ENCODE peak calls at places on chromosome 4, in seven cellular contexts. D is fibroblast of the aortic adventitia, P is heart left ventricle, L is uterus, O is astrocyte, S is fibroblast of mammary gland, Z is left ventricle myocardium inferior. J is an unnamed sample.
A peak's percentile ranks its signal among the peaks of the same experiment; 100 is the strongest.

GRCh38 chr4:11914406-11914805 is 485.7 kb upstream of the HS3ST1 start:
- DNase-seq in L (no peak), P (no peak), O (no peak), D (peak; percentile 78), Z (no peak), S (no peak), J (no peak)

GRCh38 chr4:136680271-136680670 is 852.0 kb downstream of the PCDH18 start:
- DNase-seq in P (no peak), L (no peak), S (no peak), O (no peak), Z (no peak), D (no peak), J (no peak)

GRCh38 chr4:170589597-170590191 is 499.9 kb upstream of the AADAT start:
- DNase-seq in S (peak; percentile 58), L (no peak), Z (no peak), D (peak; percentile 32), O (peak; percentile 1), P (no peak), J (no peak)

GRCh38 chr4:5883916-5884315 is 9.0 kb downstream of the CRMP1 start:
- DNase-seq in Z (no peak), L (no peak), D (no peak), P (no peak), S (no peak), O (no peak), J (no peak)

GRCh38 chr4:10078481-10079233 is 37.9 kb downstream of the WDR1 start:
- DNase-seq in L (no peak), P (no peak), D (no peak), O (no peak), S (no peak), Z (peak; percentile 13), J (no peak)

GRCh38 chr4:5971077-5971447 is 47.2 kb downstream of the C4orf50 start:
- DNase-seq in D (no peak), S (no peak), O (no peak), P (no peak), Z (no peak), L (no peak), J (no peak)

GRCh38 chr4:12403175-12403574 is 974.5 kb upstream of the HS3ST1 start:
- DNase-seq in Z (no peak), O (no peak), L (no peak), D (no peak), P (no peak), S (no peak), J (no peak)

GRCh38 chr4:124783847-124784246 is 71.3 kb upstream of the ANKRD50 start:
- DNase-seq in S (peak; percentile 59), P (no peak), D (no peak), O (peak; percentile 28), L (no peak), Z (no peak), J (no peak)

GRCh38 chr4:57291911-57292310 is 181.7 kb upstream of the IGFBP7 start:
- DNase-seq in L (no peak), P (no peak), S (no peak), Z (no peak), O (peak; percentile 69), D (no peak), J (no peak)

GRCh38 chr4:25301471-25301870 is 11.1 kb upstream of the ZCCHC4 start:
- DNase-seq in S (no peak), D (no peak), Z (no peak), P (no peak), O (no peak), L (no peak), J (no peak)

GRCh38 chr4:139950568-139950967 is 203.4 kb downstream of the MAML3 start:
- DNase-seq in Z (no peak), L (no peak), S (peak; percentile 35), P (no peak), O (peak; percentile 90), D (no peak), J (no peak)

GRCh38 chr4:38131371-38132139 is 171.4 kb downstream of the PTTG2 start:
- DNase-seq in O (peak; percentile 77), S (peak; percentile 49), Z (no peak), P (no peak), L (no peak), D (peak; percentile 29), J (no peak)

GRCh38 chr4:55183926-55184599 is 58.7 kb upstream of the KDR start:
- DNase-seq in O (peak; percentile 97), Z (no peak), S (peak; percentile 98), P (peak; percentile 40), D (peak; percentile 96), L (no peak), J (peak; percentile 37)

GRCh38 chr4:98663226-98664006 is 5.0 kb upstream of the TSPAN5 start:
- DNase-seq in L (no peak), S (no peak), O (no peak), D (no peak), P (no peak), Z (peak; percentile 20), J (no peak)

GRCh38 chr4:83691998-83692397 is 156.1 kb downstream of the GPAT3 start:
- DNase-seq in S (no peak), Z (no peak), O (no peak), P (no peak), D (no peak), L (no peak), J (no peak)

GRCh38 chr4:4608214-4608537 is 66.3 kb upstream of the STX18 start:
- DNase-seq in L (no peak), S (no peak), D (no peak), O (no peak), Z (no peak), P (no peak), J (no peak)

GRCh38 chr4:53531695-53532224 is 59.5 kb downstream of the LNX1 start:
- DNase-seq in P (no peak), D (no peak), Z (no peak), L (no peak), S (no peak), O (no peak), J (no peak)

GRCh38 chr4:139297001-139297410 is 4.3 kb upstream of the NAA15 start:
- DNase-seq in D (no peak), Z (no peak), O (peak; percentile 47), S (peak; percentile 59), L (no peak), P (no peak), J (no peak)

GRCh38 chr4:99403380-99404194 is 31.6 kb downstream of the ADH7 start:
- DNase-seq in Z (no peak), L (no peak), D (peak; percentile 93), O (no peak), S (peak; percentile 61), P (no peak), J (peak; percentile 73)

GRCh38 chr4:182745268-182745667 is 171.9 kb downstream of the DCTD start:
- DNase-seq in O (no peak), Z (no peak), D (no peak), L (no peak), P (no peak), S (no peak), J (no peak)

GRCh38 chr4:37671072-37671471 is 15.1 kb downstream of the RELL1 start:
- DNase-seq in P (no peak), Z (no peak), S (no peak), O (no peak), L (no peak), D (no peak), J (no peak)

GRCh38 chr4:186190456-186191265 is 706 bp upstream of the CYP4V2 start:
- DNase-seq in L (no peak), P (no peak), Z (no peak), D (peak; percentile 32), S (peak; percentile 18), O (peak; percentile 10), J (no peak)

GRCh38 chr4:153004106-153004881 is 68.2 kb downstream of the FHDC1 start:
- DNase-seq in L (no peak), S (no peak), P (no peak), D (no peak), Z (no peak), O (no peak), J (no peak)
- TF ChIP-seq CTCF in L (no peak), S (no peak), P (no peak), D (no peak), Z (no peak), O (no peak), J (no peak)

DNA sequence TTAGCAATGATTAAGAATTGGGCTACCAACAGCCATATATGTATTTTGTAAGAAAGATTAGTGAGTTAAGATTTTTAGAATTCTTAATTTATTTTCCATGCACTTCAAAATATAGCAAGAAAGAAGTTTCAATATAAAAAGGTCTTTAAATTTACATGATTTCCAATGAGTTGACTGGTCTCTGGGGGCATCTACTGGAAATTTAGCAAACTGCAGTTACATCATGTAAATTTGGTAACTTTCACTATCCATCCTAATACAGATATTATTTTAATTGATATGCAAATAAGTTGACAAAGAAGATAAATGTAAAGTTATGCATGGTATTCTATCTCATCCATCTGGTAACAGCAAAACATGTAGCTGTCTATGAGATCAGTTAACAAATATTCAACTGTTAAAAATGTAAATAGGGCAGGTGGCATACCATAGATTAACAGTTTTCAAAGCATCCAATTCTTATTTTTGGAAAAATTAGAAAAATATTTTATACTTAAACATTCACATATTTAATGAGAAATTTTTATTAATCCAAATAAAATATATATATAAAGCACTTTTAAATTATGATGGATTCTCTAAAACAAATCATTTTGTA is 29.1 kb downstream of the TTC29 start:
- DNase-seq in L (no peak), S (peak; percentile 53), P (no peak), Z (no peak), D (peak; percentile 72), O (peak; percentile 15), J (peak; percentile 16)
- TF ChIP-seq CTCF in L (peak; percentile 48), S (peak; percentile 71), P (peak; percentile 85), Z (peak; percentile 84), D (peak; percentile 77), O (peak; percentile 70), J (peak; percentile 79)

GRCh38 chr4:91965166-91965565 is 338.6 kb upstream of the GRID2 start:
- DNase-seq in P (no peak), D (no peak), Z (no peak), O (no peak), L (no peak), S (no peak), J (no peak)
- TF ChIP-seq CTCF in P (no peak), D (peak; percentile 30), Z (no peak), O (no peak), L (no peak), S (no peak), J (no peak)

GRCh38 chr4:151107063-151107462 is 7.6 kb downstream of the RPS3A start:
- DNase-seq in S (no peak), O (no peak), L (no peak), Z (no peak), P (no peak), D (no peak), J (no peak)

GRCh38 chr4:151100517-151100916 is 1.1 kb downstream of the RPS3A start:
- DNase-seq in O (no peak), S (no peak), D (no peak), P (no peak), L (no peak), Z (no peak), J (no peak)

GRCh38 chr4:151104621-151105020 is 5.2 kb downstream of the RPS3A start:
- DNase-seq in P (no peak), Z (no peak), O (no peak), S (no peak), L (no peak), D (no peak), J (no peak)

GRCh38 chr4:151105454-151106032 is 6.1 kb downstream of the RPS3A start:
- DNase-seq in P (no peak), D (no peak), O (no peak), Z (no peak), S (no peak), L (no peak), J (no peak)

DNA sequence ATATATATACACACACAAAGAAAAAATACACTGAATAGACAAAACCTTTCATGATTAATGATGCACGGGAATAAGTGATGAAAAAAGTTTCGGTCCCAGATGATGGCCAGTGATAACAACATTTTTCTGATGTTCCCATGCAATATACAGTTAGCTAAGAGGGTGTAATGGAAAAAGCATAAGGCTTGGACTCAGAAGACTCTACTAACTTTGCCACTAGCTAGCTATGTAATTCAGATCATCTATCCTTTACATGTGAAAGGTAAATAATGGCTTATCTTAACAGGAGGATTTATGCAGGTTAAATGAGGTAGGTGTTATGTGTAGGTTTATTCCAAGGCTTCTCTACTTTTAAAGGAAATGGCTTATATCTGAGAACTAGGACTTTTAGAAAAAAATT is 4.3 kb downstream of the RPS3A start:
- DNase-seq in P (no peak), D (no peak), O (no peak), L (no peak), Z (no peak), S (no peak), J (no peak)
- TF ChIP-seq CTCF in P (no peak), D (no peak), O (no peak), L (no peak), Z (no peak), S (no peak), J (no peak)